ENCODE peak calls at places on chromosomes 12 and 14, in six cellular contexts. S is cardiac muscle cell, Q is cardiac fibroblast, K is glutamatergic neuron, J is ecto neural progenitor cell, V is NCI-H1694 treated with DMSO at 0.1 percent for 48 hours. G is an unnamed sample.

GRCh38 chr14:53458368-53458814 is 305.3 kb upstream of the DDHD1 start:
- DNase-seq in K (no peak), Q (peak; percentile 74), V (no peak), J (no peak), S (no peak), G (no peak)

GRCh38 chr12:78118486-78118885 is 287.8 kb downstream of the NAV3 start:
- DNase-seq in J (no peak), K (no peak), V (no peak), Q (peak; percentile 22), S (no peak), G (no peak)

GRCh38 chr14:71726639-71727085 is 205.6 kb upstream of the RGS6 start:
- DNase-seq in J (no peak), S (no peak), V (no peak), K (no peak), Q (no peak), G (no peak)

GRCh38 chr12:108729612-108730336 is 1.5 kb downstream of the CORO1C start:
- DNase-seq in K (no peak), J (no peak), S (peak; percentile 29), V (peak; percentile 34), Q (peak; percentile 74), G (no peak)

GRCh38 chr12:49893753-49894752 is 9.6 kb downstream of the FAIM2 start:
- DNase-seq in S (no peak), K (no peak), Q (peak; percentile 21), V (no peak), J (no peak), G (no peak)

GRCh38 chr14:21539154-21539940 is 13.2 kb upstream of the SALL2 start:
- DNase-seq in J (peak; percentile 56), S (no peak), Q (no peak), V (no peak), K (no peak), G (no peak)

GRCh38 chr12:57341275-57341990 is 89.4 kb downstream of the R3HDM2 start:
- DNase-seq in Q (peak; percentile 69), K (no peak), S (peak; percentile 30), V (no peak), J (no peak), G (no peak)

GRCh38 chr14:23209651-23210423 is 26.4 kb upstream of the SLC7A8 start:
- DNase-seq in J (no peak), Q (peak; percentile 62), K (no peak), V (no peak), S (no peak), G (no peak)

GRCh38 chr12:113862570-113863454 is 103.3 kb downstream of the RBM19 start:
- DNase-seq in K (no peak), V (no peak), J (no peak), Q (peak; percentile 87), S (no peak), G (peak; percentile 77)

GRCh38 chr12:42482086-42482819 is 107.3 kb downstream of the PRICKLE1 start:
- DNase-seq in S (peak; percentile 40), Q (peak; percentile 79), V (no peak), K (no peak), J (no peak), G (no peak)

GRCh38 chr12:132474237-132474741 is 15.7 kb upstream of the FBRSL1 start:
- DNase-seq in V (no peak), S (no peak), K (no peak), J (no peak), Q (no peak), G (no peak)

GRCh38 chr14:79584679-79585078 is 626.6 kb downstream of the DIO2 start:
- DNase-seq in J (no peak), Q (peak; percentile 92), V (peak; percentile 43), K (no peak), S (peak; percentile 26), G (no peak)

GRCh38 chr12:92421701-92422100 is 276.1 kb upstream of the BTG1 start:
- DNase-seq in S (no peak), V (no peak), Q (peak; percentile 91), K (no peak), J (no peak), G (no peak)

GRCh38 chr12:14953752-14954151 is 7.6 kb downstream of the ARHGDIB start:
- DNase-seq in S (no peak), V (no peak), K (no peak), Q (no peak), J (no peak), G (no peak)

GRCh38 chr14:104293851-104294627 is 155.7 kb downstream of the KIF26A start:
- DNase-seq in S (no peak), Q (no peak), J (no peak), V (no peak), K (peak; percentile 38), G (peak; percentile 75)

GRCh38 chr12:105878964-105879363 is 259.8 kb downstream of the NUAK1 start:
- DNase-seq in K (no peak), V (no peak), Q (peak; percentile 31), J (no peak), S (no peak), G (no peak)

GRCh38 chr12:124745891-124746570 is 117.6 kb downstream of the SCARB1 start:
- DNase-seq in V (peak; percentile 93), K (peak; percentile 78), S (peak; percentile 87), J (peak; percentile 96), Q (peak; percentile 93), G (peak; percentile 80)

GRCh38 chr12:131060011-131060703 is 106.5 kb downstream of the ADGRD1 start:
- DNase-seq in J (peak; percentile 44), K (no peak), V (no peak), Q (no peak), S (no peak), G (no peak)

GRCh38 chr12:63151898-63152700 is 1.1 kb upstream of the AVPR1A start:
- DNase-seq in K (peak; percentile 70), Q (peak; percentile 58), S (peak; percentile 65), J (peak; percentile 84), V (peak; percentile 60), G (peak; percentile 46)

GRCh38 chr12:101823891-101824290 is 6.9 kb downstream of the GNPTAB start:
- DNase-seq in K (peak; percentile 38), V (peak; percentile 26), S (peak; percentile 50), Q (no peak), J (peak; percentile 66), G (peak; percentile 22)

GRCh38 chr14:71754422-71755095 is 177.7 kb upstream of the RGS6 start:
- DNase-seq in J (peak; percentile 67), Q (no peak), K (no peak), V (no peak), S (no peak), G (no peak)

GRCh38 chr12:30026621-30027234 is 243.0 kb upstream of the TMTC1 start:
- DNase-seq in Q (peak; percentile 88), S (peak; percentile 64), J (no peak), K (no peak), V (no peak), G (no peak)

G was measured in COR-L47.